ENCODE peak calls at places on chromosomes 13 and 19, in four cellular contexts. V is cardiac muscle cell; S is breast epithelium; R is CD4-positive, alpha-beta T cell. T is an unnamed sample. For H3K27me3 and H3K9me3, the result is how much of the 10 kb centered on the place peaks cover.

GRCh38 chr13:44303681-44304432 is 69.8 kb upstream of the SERP2 start:
- DNase-seq in V (peak), S (peak), R (no peak), T (no peak)

GRCh38 chr13:113034451-113035208 is 65.6 kb downstream of the MCF2L start:
- DNase-seq in V (peak), S (no peak), R (no peak), T (peak)

GRCh38 chr13:110150384-110151091 is 156.4 kb downstream of the COL4A1 start:
- DNase-seq in V (peak), S (no peak), R (no peak), T (no peak)

GRCh38 chr13:23945612-23946011 is 48.3 kb upstream of the C1QTNF9B start:
- DNase-seq in V (no peak), S (no peak), R (no peak), T (no peak)

GRCh38 chr19:18204394-18205179 is 745 bp upstream of the RAB3A start:
- DNase-seq in V (no peak), S (no peak), R (no peak), T (no peak)

GRCh38 chr13:37443538-37443937 is 155.0 kb downstream of the POSTN start:
- DNase-seq in V (peak), S (no peak), R (no peak), T (no peak)

GRCh38 chr19:51546650-51547396 is 15.4 kb upstream of the SIGLEC6 start:
- DNase-seq in V (peak), S (no peak), R (no peak), T (no peak)

GRCh38 chr19:33384983-33385382 is 11.5 kb downstream of the CEBPG start:
- DNase-seq in V (no peak), S (peak), R (no peak), T (no peak)

GRCh38 chr13:20349564-20350379 is 117.7 kb upstream of the GJB6 start:
- DNase-seq in V (no peak), S (no peak), R (no peak), T (no peak)

GRCh38 chr13:103006706-103007426 is 59.4 kb downstream of the SLC10A2 start:
- DNase-seq in V (no peak), S (no peak), R (no peak), T (no peak)

GRCh38 chr19:48318286-48318987 is 6.9 kb upstream of the EMP3 start:
- DNase-seq in V (no peak), S (no peak), R (no peak), T (no peak)

GRCh38 chr13:39110518-39111097 is 72.4 kb downstream of the NHLRC3 start:
- DNase-seq in V (no peak), S (no peak), R (no peak), T (no peak)

DNA sequence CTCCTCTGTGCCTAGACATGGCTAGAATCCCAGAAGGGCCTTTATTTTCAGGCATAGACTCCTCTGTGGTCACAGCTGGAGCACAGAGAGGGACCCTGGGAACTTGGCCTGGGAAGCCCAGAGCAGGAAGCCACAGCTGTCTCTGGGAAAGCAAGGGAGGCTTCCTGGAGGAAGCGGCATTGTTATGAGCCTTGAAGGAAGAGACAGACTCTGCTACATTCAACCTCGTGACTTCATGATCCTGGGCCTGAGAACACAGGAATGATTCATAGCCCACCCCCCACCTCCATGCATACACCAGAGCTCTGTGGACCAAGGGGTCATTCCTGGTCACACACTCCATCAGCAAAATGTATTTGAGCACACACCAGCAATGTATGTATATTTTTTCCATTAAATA is 8.6 kb downstream of the RDH8 start:
- DNase-seq in V (no peak), S (no peak), R (no peak), T (no peak)
- H3K27me3 ChIP-seq in V (under half), S (under half), R (under half), T (under half)

DNA sequence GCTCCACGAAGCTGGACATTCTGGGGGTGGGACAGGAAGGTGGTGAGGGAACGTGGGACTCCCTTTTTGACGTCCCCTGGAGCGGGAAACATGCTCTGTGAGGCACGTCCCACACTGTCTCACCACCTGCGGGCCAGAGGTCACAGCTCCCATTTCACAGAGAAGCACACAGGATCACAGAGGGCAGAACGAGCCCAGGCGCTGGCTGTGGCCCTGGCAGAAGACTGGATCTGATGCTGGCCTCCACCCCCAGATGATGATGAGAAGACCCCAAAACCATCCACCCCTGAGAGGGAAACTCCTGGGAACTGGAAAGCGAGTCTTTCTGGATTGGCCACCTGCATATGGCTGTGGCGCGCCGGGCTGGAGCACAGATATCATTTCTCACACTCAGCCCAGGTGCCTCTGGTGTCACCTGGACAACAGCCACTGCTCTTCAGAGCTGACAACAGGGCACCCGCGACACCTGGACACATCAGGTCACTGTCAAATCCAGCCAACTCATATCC is 216.2 kb downstream of the TUBA3C start:
- DNase-seq in V (no peak), S (no peak), R (no peak), T (no peak)
- H3K9me3 ChIP-seq in V (under half), S (under half), R (under half), T (under half)

GRCh38 chr19:45863335-45863839 is 440 bp upstream of the SYMPK start:
- DNase-seq in V (no peak), S (no peak), R (no peak), T (no peak)

GRCh38 chr19:45866400-45867176 is 2.5 kb downstream of the FOXA3 start:
- DNase-seq in V (no peak), S (no peak), R (no peak), T (no peak)

GRCh38 chr19:45863840-45864628 is at the start of gene FOXA3:
- DNase-seq in V (peak), S (no peak), R (peak), T (no peak)

GRCh38 chr19:45864629-45865082 is 530 bp downstream of the FOXA3 start:
- DNase-seq in V (no peak), S (no peak), R (no peak), T (no peak)

DNA sequence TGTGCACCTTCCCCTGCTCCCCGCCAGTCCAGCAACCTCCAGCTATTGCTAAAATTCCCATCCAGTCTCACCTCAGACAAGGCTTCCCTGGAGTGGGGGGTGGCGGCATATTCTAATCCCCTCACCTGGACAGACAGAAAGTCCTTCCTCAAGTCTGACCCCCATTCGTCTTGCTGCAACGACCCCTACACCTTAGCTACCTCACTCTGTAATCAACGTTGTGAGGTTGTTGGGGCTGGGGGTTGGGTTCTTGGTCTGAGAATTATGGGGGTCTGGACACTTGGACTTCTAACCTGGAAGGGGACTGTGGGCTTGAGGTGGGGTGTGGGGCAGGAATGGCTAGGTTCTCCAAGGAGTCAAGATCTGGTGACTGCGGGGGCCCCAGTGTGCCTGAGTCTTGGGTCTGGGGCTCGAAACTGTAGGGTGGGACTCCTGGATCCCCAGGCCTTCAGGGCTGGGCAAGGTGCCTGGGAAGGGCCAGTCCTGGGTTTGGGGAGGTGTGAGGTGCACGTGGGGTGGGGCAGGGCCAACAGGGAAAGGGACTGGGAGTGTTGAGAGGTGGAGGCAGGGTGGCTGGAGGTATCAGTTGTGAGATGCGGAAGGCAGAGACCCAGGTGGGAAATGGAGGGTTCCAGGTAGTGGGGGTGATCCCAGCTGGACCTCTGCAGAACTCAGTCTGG is 1.3 kb downstream of the FOXA3 start:
- DNase-seq in V (no peak), S (no peak), R (no peak), T (no peak)
- H3K27ac ChIP-seq in V (no peak), S (no peak), R (no peak), T (no peak)

GRCh38 chr19:7729211-7729610 is 2.7 kb downstream of the CLEC4G start:
- DNase-seq in V (no peak), S (no peak), R (no peak), T (no peak)
- H3K27me3 ChIP-seq in V (half or more), S (half or more), R (under half), T (under half)

GRCh38 chr19:436413-436950 is 24.4 kb downstream of the SHC2 start:
- DNase-seq in V (no peak), S (no peak), R (no peak), T (no peak)

GRCh38 chr19:434152-434960 is 25.4 kb upstream of the C2CD4C start:
- DNase-seq in V (no peak), S (no peak), R (no peak), T (no peak)

GRCh38 chr19:437027-437426 is 23.8 kb downstream of the SHC2 start:
- DNase-seq in V (no peak), S (no peak), R (no peak), T (no peak)

GRCh38 chr19:435707-436412 is 25.0 kb downstream of the SHC2 start:
- DNase-seq in V (no peak), S (no peak), R (no peak), T (no peak)

GRCh38 chr19:435056-435706 is 25.7 kb downstream of the SHC2 start:
- DNase-seq in V (no peak), S (no peak), R (no peak), T (no peak)
- H3K9me3 ChIP-seq in V (under half), S (under half), R (under half), T (under half)

DNA sequence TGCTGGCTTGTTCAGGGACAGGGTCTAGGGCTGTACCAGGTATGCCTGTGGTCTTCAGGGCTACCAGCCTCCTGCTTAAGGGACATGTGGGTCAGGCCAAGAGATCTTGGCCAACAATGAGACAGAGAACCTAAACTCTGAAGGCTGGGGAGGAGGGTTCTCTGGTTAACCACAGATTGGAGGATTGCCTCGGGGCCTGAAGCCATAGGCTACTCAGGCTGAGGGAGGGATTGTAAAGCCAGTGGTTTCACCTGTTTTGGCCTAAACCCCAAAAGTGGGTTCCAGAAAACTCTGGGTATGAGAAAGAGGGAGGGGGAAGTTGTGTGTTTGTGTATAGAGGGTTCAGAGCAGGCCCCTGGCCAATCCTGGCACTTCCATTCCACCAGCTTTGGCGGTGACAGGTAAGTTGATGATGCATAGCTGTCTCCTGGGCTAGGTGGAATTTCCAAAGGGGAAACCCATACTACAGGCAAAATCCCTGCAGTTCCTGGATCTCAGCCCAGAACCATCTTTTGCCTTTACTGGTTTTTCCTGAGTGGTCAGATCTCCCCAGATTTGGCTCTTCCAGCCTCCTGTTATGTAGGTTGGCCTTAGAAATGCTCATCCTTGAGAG is 13.5 kb upstream of the CCDC97 start:
- DNase-seq in V (no peak), S (no peak), R (no peak), T (no peak)
- H3K27ac ChIP-seq in V (peak), S (peak), R (peak), T (no peak)

GRCh38 chr13:27967736-27968315 is 1.3 kb downstream of the CDX2 start:
- DNase-seq in V (no peak), S (no peak), R (no peak), T (no peak)
- H3K27me3 ChIP-seq in V (half or more), S (half or more), R (half or more), T (half or more)

DNA sequence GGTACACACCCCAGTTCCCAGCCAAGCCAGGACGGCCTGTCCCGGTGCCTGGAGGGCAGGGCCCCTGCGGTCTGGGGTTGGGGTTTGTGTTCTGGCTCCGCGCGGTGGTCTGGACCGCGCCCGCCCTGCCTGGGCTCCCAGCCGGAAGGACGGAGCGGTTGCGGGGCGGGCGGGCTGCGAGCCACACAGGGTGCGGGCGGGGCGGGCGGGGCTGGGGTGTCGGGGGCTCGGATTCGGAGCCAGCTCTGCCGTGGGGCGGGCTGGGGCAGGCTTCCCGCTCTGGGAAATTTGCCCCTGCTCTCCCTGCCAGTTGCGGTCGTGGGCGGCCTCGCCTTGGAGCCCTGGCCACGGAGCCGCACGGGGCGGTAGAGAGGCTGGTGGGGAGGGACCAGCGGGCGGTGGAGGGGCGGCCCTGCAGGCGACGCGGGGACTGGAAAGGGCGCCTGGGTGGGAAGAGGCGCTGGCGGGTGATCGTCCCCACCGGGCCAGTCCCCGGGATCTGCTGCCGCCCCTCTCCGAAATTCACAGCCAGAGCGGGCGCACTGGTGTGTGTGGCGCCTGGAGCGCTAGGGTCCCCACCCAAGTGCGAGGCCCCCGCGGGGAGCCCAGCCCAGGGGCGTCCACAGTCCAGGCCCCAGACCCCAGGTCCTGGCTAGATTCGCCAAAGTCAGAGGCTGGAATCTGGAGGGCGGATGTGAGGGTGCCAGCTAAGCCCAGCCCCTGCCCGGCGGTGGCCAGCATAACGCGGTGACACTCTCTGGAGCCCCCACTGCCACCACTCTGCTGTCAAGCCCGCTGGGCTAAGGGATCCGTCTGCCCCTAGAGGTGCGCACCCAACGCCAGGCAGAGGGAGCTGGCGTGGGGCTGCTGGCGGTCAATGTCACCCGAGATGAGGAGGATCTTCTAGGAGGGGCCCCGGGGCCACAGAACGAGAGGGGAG is 11.0 kb upstream of the ZNF492 start:
- DNase-seq in V (no peak), S (no peak), R (no peak), T (no peak)
- H3K9me3 ChIP-seq in V (under half), S (under half), R (under half), T (under half)

GRCh38 chr13:66994498-66995365 is 235.4 kb downstream of the PCDH9 start:
- DNase-seq in V (no peak), S (no peak), R (no peak), T (no peak)
- H3K27ac ChIP-seq in V (no peak), S (no peak), R (no peak), T (no peak)

DNA sequence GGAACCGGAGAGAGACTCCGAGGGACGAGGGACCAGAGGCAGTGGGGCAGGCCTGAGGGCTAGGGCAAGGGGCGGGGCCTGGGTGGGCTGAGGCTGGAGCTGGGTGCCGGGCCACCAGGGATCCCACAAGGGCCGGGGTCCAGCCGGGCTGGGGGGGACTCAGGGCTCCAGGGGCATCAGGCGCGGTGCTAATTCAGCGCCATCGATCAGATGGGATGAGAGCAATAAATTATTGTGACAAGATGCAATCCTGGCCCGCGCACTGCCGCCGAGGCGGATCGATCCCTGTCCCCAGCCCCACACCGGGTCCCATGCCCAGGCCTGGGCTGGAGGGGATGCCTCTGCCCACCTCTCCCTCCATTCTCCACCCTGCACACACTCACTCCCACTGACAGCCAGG is 5.7 kb downstream of the ERFL start:
- DNase-seq in V (no peak), S (no peak), R (no peak), T (no peak)
- H3K27me3 ChIP-seq in V (half or more), S (half or more), R (under half), T (half or more)